ENCODE peak calls at places on chromosomes 11 and 22, in five cellular contexts. Q, F, S, P and M are unnamed samples.

GRCh38 chr22:46107089-46107664 is 43.1 kb upstream of the PPARA start:
- DNase-seq in F (no peak), P (no peak), S (no peak), Q (no peak), M (no peak)

GRCh38 chr11:1943977-1944376 is 3.2 kb upstream of the MRPL23 start:
- DNase-seq in P (no peak), S (peak), F (no peak), Q (no peak), M (no peak)

GRCh38 chr11:134752526-134752925 is 340.5 kb upstream of the B3GAT1 start:
- DNase-seq in Q (no peak), P (no peak), S (no peak), F (no peak), M (no peak)

GRCh38 chr11:62708423-62709261 is 1.2 kb downstream of the GNG3 start:
- DNase-seq in P (no peak), F (peak), Q (no peak), S (peak), M (no peak)

GRCh38 chr11:19832166-19832750 is 119.6 kb downstream of the NAV2 start:
- DNase-seq in F (no peak), P (no peak), S (no peak), Q (no peak), M (no peak)

GRCh38 chr22:50329236-50329635 is 2.4 kb upstream of the DENND6B start:
- DNase-seq in F (no peak), P (no peak), S (no peak), Q (no peak), M (no peak)

GRCh38 chr22:35802885-35803284 is 85.2 kb downstream of the APOL5 start:
- DNase-seq in Q (no peak), F (no peak), S (no peak), P (no peak), M (no peak)

GRCh38 chr11:122617297-122617696 is 38.2 kb upstream of the UBASH3B start:
- DNase-seq in P (no peak), F (no peak), Q (no peak), S (no peak), M (no peak)

GRCh38 chr11:12273618-12273995 is 103.8 kb upstream of the PARVA start:
- DNase-seq in Q (no peak), S (no peak), F (no peak), P (no peak), M (no peak)

GRCh38 chr22:49869855-49870712 is 16.4 kb downstream of the ZBED4 start:
- DNase-seq in S (no peak), Q (no peak), P (no peak), F (no peak), M (no peak)

GRCh38 chr22:39938509-39938908 is 21.7 kb upstream of the TMA7B start:
- DNase-seq in P (no peak), S (no peak), Q (no peak), F (no peak), M (no peak)

GRCh38 chr11:8988329-8989234 is 15.2 kb downstream of the NRIP3 start:
- DNase-seq in Q (no peak), F (peak), P (no peak), S (no peak), M (no peak)

GRCh38 chr11:123195182-123196059 is at the start of gene CLMP:
- DNase-seq in F (no peak), Q (no peak), S (peak), P (no peak), M (no peak)

GRCh38 chr22:36397767-36398093 is 10.0 kb upstream of the MYH9 start:
- DNase-seq in Q (no peak), S (no peak), F (no peak), P (no peak), M (no peak)

GRCh38 chr11:33701302-33701701 is 676 bp upstream of the C11orf91 start:
- DNase-seq in S (no peak), Q (no peak), P (no peak), F (no peak), M (no peak)

GRCh38 chr22:48718818-48719500 is 1108.7 kb downstream of the BRD1 start:
- DNase-seq in F (no peak), S (no peak), P (no peak), Q (no peak), M (no peak)

GRCh38 chr22:41821449-41822030 is 11.4 kb upstream of the SREBF2 start:
- DNase-seq in F (no peak), S (no peak), Q (no peak), P (no peak), M (no peak)

GRCh38 chr11:132626446-132626845 is 905.9 kb downstream of the OPCML start:
- DNase-seq in F (no peak), Q (no peak), P (no peak), S (no peak), M (no peak)

GRCh38 chr22:26797910-26798309 is 140.5 kb downstream of the MIAT start:
- DNase-seq in Q (peak), P (no peak), F (peak), S (peak), M (no peak)

GRCh38 chr11:120285256-120285655 is 39.8 kb upstream of the TLCD5 start:
- DNase-seq in Q (no peak), S (no peak), F (no peak), P (no peak), M (no peak)

GRCh38 chr11:17906436-17906835 is 106.4 kb downstream of the SERGEF start:
- DNase-seq in Q (peak), S (peak), F (peak), P (no peak), M (no peak)

GRCh38 chr11:120911943-120912342 is 112.0 kb upstream of the TBCEL start:
- DNase-seq in F (no peak), Q (no peak), P (no peak), S (no peak), M (no peak)

GRCh38 chr22:27212081-27212480 is 554.7 kb downstream of the MIAT start:
- DNase-seq in Q (no peak), F (no peak), P (no peak), S (no peak), M (no peak)

GRCh38 chr11:65430406-65431217 is 8.0 kb downstream of the NEAT1 start:
- DNase-seq in Q (peak), S (no peak), F (peak), P (no peak), M (no peak)

GRCh38 chr11:78424334-78425270 is 7.0 kb upstream of the GAB2 start:
- DNase-seq in Q (peak), S (no peak), F (peak), P (no peak), M (peak)
- TF ChIP-seq KDM1A in Q (no peak), S (no peak), F (peak), P (no peak), M (no peak)

GRCh38 chr11:113096661-113097060 is 135.4 kb downstream of the NCAM1 start:
- DNase-seq in F (no peak), Q (no peak), P (no peak), S (no peak), M (no peak)

GRCh38 chr11:113085446-113085845 is 124.2 kb downstream of the NCAM1 start:
- DNase-seq in P (no peak), Q (no peak), F (no peak), S (no peak), M (no peak)

GRCh38 chr11:113087716-113088115 is 126.5 kb downstream of the NCAM1 start:
- DNase-seq in P (no peak), S (no peak), Q (no peak), F (no peak), M (no peak)

GRCh38 chr11:113091578-113091844 is 130.3 kb downstream of the NCAM1 start:
- DNase-seq in P (no peak), Q (no peak), S (no peak), F (no peak), M (no peak)

GRCh38 chr11:113090716-113091577 is 129.7 kb downstream of the NCAM1 start:
- DNase-seq in P (no peak), S (no peak), Q (no peak), F (no peak), M (no peak)
- TF ChIP-seq KDM1A in P (no peak), S (no peak), Q (no peak), F (no peak), M (no peak)

DNA sequence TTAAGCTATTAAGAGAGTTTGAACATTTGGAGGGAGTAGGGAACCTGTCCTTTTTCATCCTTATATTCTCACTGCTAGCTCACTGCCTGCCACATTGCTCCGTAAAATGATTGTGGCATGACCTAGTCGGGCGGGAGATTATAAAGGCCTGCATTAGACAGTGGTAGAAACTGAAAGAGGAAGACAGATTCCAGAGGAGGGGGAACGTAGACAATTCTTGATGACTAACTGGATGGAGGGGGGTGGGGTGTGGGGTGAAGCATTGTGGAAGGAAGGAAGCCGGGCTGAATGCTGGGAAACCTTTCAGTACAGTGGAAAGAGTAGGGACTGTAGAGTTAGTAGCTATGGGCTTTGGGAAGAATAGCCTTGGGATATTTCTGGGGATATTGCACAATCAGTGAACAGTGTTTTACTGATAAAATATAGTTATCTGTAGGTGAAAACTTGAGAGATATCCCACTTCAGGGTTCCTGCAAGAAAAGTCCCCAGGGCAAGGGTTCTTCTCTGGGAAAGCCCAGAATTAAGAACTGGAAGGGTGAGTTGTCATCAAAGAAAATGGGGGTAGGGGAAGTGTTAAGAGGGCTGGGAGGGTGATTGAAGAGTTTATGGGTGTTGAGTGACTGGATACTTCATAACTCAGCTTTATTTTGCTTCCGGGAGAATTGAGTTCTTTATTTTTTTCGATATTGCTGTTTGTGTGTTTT is 2.1 kb downstream of the MED15 start:
- DNase-seq in S (no peak), P (peak), F (peak), Q (peak), M (no peak)
- TF ChIP-seq KDM1A in S (no peak), P (no peak), F (no peak), Q (no peak), M (no peak)

DNA sequence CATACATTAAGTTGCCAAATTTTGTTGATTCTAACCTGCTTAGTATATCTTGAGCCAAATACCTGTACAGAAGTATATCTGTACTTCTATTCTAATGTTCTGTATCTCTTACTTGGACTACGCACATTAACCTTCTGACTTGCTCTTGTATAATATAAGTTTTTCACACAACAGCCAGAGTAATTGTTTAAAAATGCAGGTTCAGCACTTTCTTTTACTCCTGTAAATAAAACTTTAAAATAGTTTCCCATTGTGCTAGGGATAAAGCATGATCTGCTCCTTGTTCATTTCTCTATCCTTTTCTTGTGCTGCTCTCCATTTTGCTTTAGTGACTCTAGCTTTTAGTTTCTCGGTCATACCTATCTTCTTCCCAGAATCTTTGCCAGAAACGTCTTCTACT is 48.3 kb downstream of the DYNC2H1 start:
- DNase-seq in S (no peak), Q (no peak), F (no peak), P (no peak), M (no peak)
- TF ChIP-seq KDM1A in S (no peak), Q (no peak), F (no peak), P (no peak), M (no peak)

DNA sequence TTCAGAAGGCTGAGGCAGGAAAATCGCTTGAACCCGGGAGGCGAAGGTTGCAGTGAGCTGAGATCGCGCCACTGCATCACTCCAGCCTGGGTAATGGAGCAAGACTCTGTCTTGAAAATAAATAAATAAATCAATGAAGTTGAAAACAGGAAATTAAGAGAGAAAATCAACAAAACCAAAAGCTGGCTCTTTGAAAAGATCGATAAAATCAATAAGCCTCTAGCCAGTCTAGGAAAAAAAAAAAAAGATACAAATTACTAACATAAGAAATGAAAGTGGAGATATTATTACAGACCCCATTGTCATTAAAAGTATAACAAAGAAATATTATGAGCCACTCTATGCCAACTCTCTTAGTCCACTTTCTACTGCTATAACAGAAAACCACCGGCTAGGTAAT is 48.0 kb upstream of the NUP160 start:
- DNase-seq in S (no peak), P (no peak), Q (no peak), F (no peak), M (no peak)
- TF ChIP-seq KDM1A in S (no peak), P (no peak), Q (no peak), F (no peak), M (no peak)

DNA sequence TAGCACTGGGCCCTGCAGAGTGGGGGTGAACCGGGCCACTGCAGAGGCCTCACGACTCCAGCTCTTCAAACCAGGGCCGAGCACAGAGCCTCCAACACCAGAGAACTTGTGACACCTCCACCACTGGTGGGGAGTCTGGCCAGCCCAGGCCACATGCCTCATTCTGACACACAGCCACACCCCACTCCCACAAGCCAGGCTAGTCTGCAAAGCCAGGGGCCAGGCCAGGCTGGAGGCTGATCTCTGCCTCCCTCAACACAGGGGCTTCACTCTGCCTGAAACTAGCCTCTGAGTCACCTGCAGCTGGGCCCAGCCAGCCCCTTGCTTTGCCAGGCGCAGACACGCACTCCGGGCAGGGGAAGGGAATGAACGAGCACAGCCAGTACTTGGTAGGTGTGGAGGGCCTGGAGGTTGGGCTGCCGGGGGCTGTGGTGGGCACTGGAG is 102.9 kb downstream of the MED15 start:
- DNase-seq in P (no peak), Q (no peak), S (no peak), F (no peak), M (no peak)
- TF ChIP-seq KDM1A in P (no peak), Q (no peak), S (no peak), F (no peak), M (no peak)

GRCh38 chr22:28477556-28477955 is 202.1 kb downstream of the TTC28 start:
- DNase-seq in F (no peak), P (no peak), S (no peak), Q (no peak), M (no peak)
- TF ChIP-seq KDM1A in F (no peak), P (no peak), S (no peak), Q (no peak), M (no peak)